ENCODE peak calls at places on chromosome 20, in seven cellular contexts. K is hepatocyte; W is esophagus squamous epithelium; P is tibial artery; Y is body of pancreas; B is heart right ventricle; S is CD8-positive, alpha-beta T cell. J is an unnamed sample.

GRCh38 chr20:45105317-45105716 is 4.4 kb upstream of the KCNS1 start:
- DNase-seq in K (no peak), W (no peak), P (no peak), Y (no peak), B (no peak), S (no peak), J (no peak)

GRCh38 chr20:59482581-59483187 is 121.7 kb upstream of the PHACTR3 start:
- DNase-seq in K (no peak), W (no peak), P (no peak), Y (no peak), B (no peak), S (no peak), J (no peak)

GRCh38 chr20:46814366-46815232 is 80.0 kb upstream of the EYA2 start:
- DNase-seq in K (peak; percentile 72), W (no peak), P (no peak), Y (no peak), B (no peak), S (no peak), J (peak; percentile 99)

GRCh38 chr20:44215125-44215524 is 4.6 kb upstream of the OSER1 start:
- DNase-seq in K (peak; percentile 85), W (no peak), P (peak; percentile 65), Y (peak; percentile 71), B (peak; percentile 60), S (peak; percentile 66), J (peak; percentile 87)

GRCh38 chr20:25984933-25985332 is 288.3 kb upstream of the ZNF337 start:
- DNase-seq in K (no peak), W (no peak), P (no peak), Y (peak; percentile 16), B (peak; percentile 71), S (peak; percentile 41), J (peak; percentile 72)

GRCh38 chr20:38269715-38270114 is 9.2 kb upstream of the KIAA1755 start:
- DNase-seq in K (no peak), W (no peak), P (no peak), Y (no peak), B (no peak), S (no peak), J (no peak)

GRCh38 chr20:431012-431904 is 23.2 kb downstream of the RBCK1 start:
- DNase-seq in K (peak; percentile 81), W (no peak), P (peak; percentile 40), Y (peak; percentile 85), B (peak; percentile 47), S (no peak), J (peak; percentile 94)

GRCh38 chr20:925516-925915 is 9.4 kb upstream of the ANGPT4 start:
- DNase-seq in K (no peak), W (no peak), P (no peak), Y (no peak), B (no peak), S (no peak), J (no peak)

GRCh38 chr20:31934968-31935764 is 16.7 kb downstream of the PDRG1 start:
- DNase-seq in K (no peak), W (no peak), P (no peak), Y (no peak), B (no peak), S (no peak), J (no peak)

GRCh38 chr20:846894-847278 is 13.4 kb downstream of the FAM110A start:
- DNase-seq in K (no peak), W (no peak), P (no peak), Y (no peak), B (no peak), S (peak; percentile 59), J (no peak)

GRCh38 chr20:59023616-59024015 is 4.4 kb downstream of the TUBB1 start:
- DNase-seq in K (no peak), W (no peak), P (no peak), Y (no peak), B (no peak), S (no peak), J (no peak)

GRCh38 chr20:21583486-21584168 is 69.8 kb upstream of the NKX2-2 start:
- DNase-seq in K (no peak), W (no peak), P (no peak), Y (no peak), B (no peak), S (no peak), J (no peak)

GRCh38 chr20:49281059-49281912 is 3.4 kb upstream of the ZNFX1 start:
- DNase-seq in K (peak; percentile 89), W (no peak), P (no peak), Y (no peak), B (no peak), S (no peak), J (no peak)

GRCh38 chr20:49283703-49284625 is 6.1 kb upstream of the ZNFX1 start:
- DNase-seq in K (no peak), W (no peak), P (no peak), Y (no peak), B (no peak), S (no peak), J (no peak)

GRCh38 chr20:49281913-49282467 is 4.1 kb upstream of the ZNFX1 start:
- DNase-seq in K (no peak), W (no peak), P (no peak), Y (no peak), B (no peak), S (no peak), J (no peak)

GRCh38 chr20:49283176-49283702 is 5.4 kb upstream of the ZNFX1 start:
- DNase-seq in K (no peak), W (no peak), P (no peak), Y (no peak), B (no peak), S (no peak), J (no peak)

DNA sequence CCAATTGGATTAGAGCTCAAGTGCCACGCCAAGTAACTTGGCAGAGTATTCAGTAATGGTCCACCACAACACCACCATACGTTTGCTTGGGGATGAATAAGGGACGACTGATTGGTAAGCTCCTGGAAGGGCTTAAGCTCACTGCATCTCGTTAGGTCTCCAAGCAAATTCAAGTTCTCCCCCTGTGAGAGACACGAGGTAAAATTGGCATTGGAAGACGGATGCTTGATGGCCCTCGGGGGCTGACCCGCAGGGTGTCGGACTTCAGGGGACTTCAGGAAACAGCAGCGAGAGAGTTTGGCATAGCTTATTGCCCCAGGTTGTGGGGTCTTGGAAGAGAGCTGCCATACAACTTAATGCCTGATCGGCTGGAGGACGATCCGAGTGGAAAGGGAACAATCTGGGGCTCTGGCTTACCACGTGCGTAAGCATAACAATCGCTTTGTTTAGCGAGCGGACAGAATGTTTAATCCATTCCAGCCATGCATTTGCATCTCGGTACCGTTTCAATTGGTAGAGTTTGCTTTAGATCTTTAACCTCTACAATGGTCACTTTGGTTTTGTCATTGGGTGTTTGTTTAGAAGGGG is 4.8 kb upstream of the ZNFX1 start:
- DNase-seq in K (no peak), W (no peak), P (no peak), Y (no peak), B (no peak), S (no peak), J (no peak)
- TF ChIP-seq CTCF in K (no peak), W (no peak), P (no peak), Y (no peak), B (no peak), S (no peak), J (no peak)

GRCh38 chr20:3203315-3204123 is 963 bp downstream of the DDRGK1 start:
- DNase-seq in K (peak; percentile 41), W (no peak), P (no peak), Y (peak; percentile 36), B (no peak), S (no peak), J (peak; percentile 88)

GRCh38 chr20:3209023-3209945 is at the start of gene ITPA:
- DNase-seq in K (peak; percentile 63), W (no peak), P (peak; percentile 32), Y (peak; percentile 42), B (peak; percentile 57), S (peak; percentile 55), J (peak; percentile 93)

GRCh38 chr20:3202965-3203314 is 1.5 kb downstream of the DDRGK1 start:
- DNase-seq in K (no peak), W (no peak), P (no peak), Y (no peak), B (no peak), S (no peak), J (no peak)

GRCh38 chr20:3199976-3200755 is 4.3 kb downstream of the DDRGK1 start:
- DNase-seq in K (no peak), W (no peak), P (no peak), Y (no peak), B (no peak), S (no peak), J (peak; percentile 52)

DNA sequence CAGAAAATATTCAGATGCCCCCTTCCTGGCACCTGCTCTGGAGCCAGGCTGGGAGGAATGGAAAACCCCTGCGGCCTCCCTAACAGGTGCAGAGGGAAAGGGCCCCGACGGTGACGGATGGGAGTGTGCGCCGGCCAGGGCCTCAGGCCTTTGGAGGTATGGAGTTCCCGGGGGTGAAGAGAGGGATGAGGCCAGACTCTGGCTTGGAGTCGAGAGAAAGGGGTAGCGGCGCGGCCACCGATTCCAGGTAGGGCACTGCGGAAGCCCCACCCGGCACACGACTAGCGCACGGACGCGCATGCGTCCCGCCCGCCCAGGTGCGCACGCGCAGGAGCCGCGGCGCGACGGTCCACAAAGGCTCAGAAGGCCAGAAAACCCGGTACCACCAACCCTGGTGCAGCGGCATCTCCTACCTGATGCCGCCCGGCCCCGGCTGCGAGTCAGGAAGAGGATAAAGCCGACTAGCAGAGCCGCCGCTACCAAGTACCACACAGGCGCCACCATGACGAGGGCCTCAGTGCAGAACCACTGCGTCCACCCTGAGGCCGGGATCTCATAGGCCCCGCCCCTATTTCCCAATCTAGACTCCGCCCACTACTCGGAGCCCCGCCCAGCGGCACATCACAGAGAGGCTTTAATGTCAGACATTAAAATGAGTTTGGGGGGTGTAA is at the start of gene DDRGK1:
- DNase-seq in K (peak; percentile 89), W (peak; percentile 57), P (peak; percentile 88), Y (peak; percentile 89), B (peak; percentile 89), S (peak; percentile 84), J (peak; percentile 99)
- H3K4me1 ChIP-seq in K (peaks cover 17% of the 10 kb centered on the region), W (peaks cover 34% of the 10 kb centered on the region), P (peaks cover 18% of the 10 kb centered on the region), Y (peaks cover 22% of the 10 kb centered on the region), B (peaks cover 10% of the 10 kb centered on the region), S (peaks cover 26% of the 10 kb centered on the region), J (peaks cover 11% of the 10 kb centered on the region)

DNA sequence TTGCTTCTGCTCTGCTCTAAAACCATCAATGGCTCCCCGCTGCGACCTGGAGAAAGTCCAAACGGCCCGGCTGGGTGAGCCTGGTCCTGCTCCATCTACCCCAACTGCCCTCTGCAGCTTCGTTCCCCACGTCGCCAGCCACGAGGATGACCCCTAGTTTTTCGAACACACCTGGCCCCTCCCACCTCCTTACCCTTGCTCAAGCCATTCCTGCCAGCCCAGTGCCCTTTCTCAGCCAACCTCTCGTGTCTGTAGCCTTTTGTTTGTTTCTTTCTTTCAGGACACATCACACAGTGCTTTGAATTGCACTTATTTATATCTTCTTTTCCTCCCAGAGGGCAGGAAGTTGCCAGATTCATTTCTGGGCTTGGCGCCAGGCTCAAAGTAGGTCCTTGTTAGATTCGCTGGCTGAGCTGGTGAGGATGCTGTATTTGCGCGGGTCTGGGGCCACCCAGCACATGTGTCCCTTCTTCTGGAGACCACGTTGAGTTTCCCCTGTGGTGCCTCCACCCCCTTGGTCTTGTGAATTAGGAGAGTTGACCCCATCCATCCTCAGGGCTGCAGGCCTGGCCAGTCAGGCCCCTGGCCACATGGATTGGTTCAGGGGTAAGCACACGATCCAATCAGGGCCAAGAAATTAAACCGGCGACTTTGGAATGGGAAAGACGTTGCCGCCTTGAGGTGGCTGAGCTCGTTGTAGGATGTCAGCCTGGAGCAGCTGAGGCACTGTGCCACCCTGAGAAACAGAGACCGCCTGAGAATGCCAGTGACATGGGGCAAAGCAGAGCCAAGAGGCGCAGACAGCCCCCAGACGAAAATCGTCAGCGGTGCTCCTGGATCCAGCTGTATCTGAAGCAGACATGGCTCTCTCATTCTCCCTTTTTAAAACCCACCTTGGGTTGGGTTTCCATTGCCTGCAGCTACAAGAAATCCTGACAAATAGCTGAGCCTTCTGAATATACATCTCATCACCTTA is 156.0 kb downstream of the CEBPB start:
- DNase-seq in K (peak; percentile 68), W (no peak), P (peak; percentile 91), Y (peak; percentile 85), B (peak; percentile 91), S (no peak), J (peak; percentile 94)
- H3K27ac ChIP-seq in K (peak overlapping the region; percentile 48), W (peak overlapping the region; percentile 76), P (peak overlapping the region; percentile 61), Y (peak overlapping the region; percentile 6), B (peak overlapping the region; percentile 54), S (no peak overlapping the region), J (peak overlapping the region; percentile 77)

GRCh38 chr20:57282691-57283361 is 16.4 kb upstream of the BMP7 start:
- DNase-seq in K (peak; percentile 56), W (no peak), P (no peak), Y (no peak), B (no peak), S (no peak), J (no peak)
- TF ChIP-seq CTCF in K (peak; percentile 20), W (no peak), P (no peak), Y (no peak), B (no peak), S (no peak), J (no peak)

J was measured in osteoblast.